ENCODE peak calls at places on chromosomes 4 and X, in ten cellular contexts. One of them, this sample, is unnamed.
A peak's percentile ranks its signal among the peaks of the same experiment; 100 is the strongest.

GRCh38 chr4:183996868-183997267 is 91.8 kb downstream of the STOX2 start:
- DNase-seq in progenitor cell of endocrine pancreas: no peak
- DNase-seq in adrenal gland: no peak
- DNase-seq in mammary epithelial cell: peak; percentile 15
- DNase-seq in B cell: no peak
- DNase-seq in tibial artery: no peak
- DNase-seq in GM12878: no peak
- DNase-seq in IMR-90: peak; percentile 90
- DNase-seq in left lung: no peak
- DNase-seq in fibroblast of mammary gland: peak; percentile 3
- DNase-seq in this sample: no peak

GRCh38 chr4:13989496-13989895 is 362.0 kb upstream of the BOD1L1 start:
- DNase-seq in mammary epithelial cell: peak; percentile 46
- DNase-seq in fibroblast of mammary gland: peak; percentile 42
- DNase-seq in IMR-90: no peak
- DNase-seq in GM12878: no peak
- DNase-seq in left lung: no peak
- DNase-seq in adrenal gland: peak; percentile 69
- DNase-seq in tibial artery: no peak
- DNase-seq in progenitor cell of endocrine pancreas: no peak
- DNase-seq in B cell: no peak
- DNase-seq in this sample: no peak

GRCh38 chr4:71260544-71260943 is 78.3 kb upstream of the SLC4A4 start:
- DNase-seq in fibroblast of mammary gland: no peak
- DNase-seq in GM12878: no peak
- DNase-seq in adrenal gland: no peak
- DNase-seq in IMR-90: no peak
- DNase-seq in mammary epithelial cell: no peak
- DNase-seq in progenitor cell of endocrine pancreas: no peak
- DNase-seq in B cell: no peak
- DNase-seq in tibial artery: no peak
- DNase-seq in left lung: no peak
- DNase-seq in this sample: no peak

GRCh38 chrX:16633754-16634153 is 16.2 kb upstream of the S100G start:
- DNase-seq in B cell: no peak
- DNase-seq in mammary epithelial cell: no peak
- DNase-seq in IMR-90: peak; percentile 50
- DNase-seq in GM12878: no peak
- DNase-seq in adrenal gland: no peak
- DNase-seq in progenitor cell of endocrine pancreas: no peak
- DNase-seq in tibial artery: no peak
- DNase-seq in fibroblast of mammary gland: peak; percentile 14
- DNase-seq in left lung: no peak
- DNase-seq in this sample: no peak

GRCh38 chr4:26520728-26521442 is 30.6 kb upstream of the CCKAR start:
- DNase-seq in tibial artery: no peak
- DNase-seq in adrenal gland: no peak
- DNase-seq in IMR-90: peak; percentile 38
- DNase-seq in mammary epithelial cell: peak; percentile 51
- DNase-seq in fibroblast of mammary gland: peak; percentile 6
- DNase-seq in left lung: no peak
- DNase-seq in B cell: no peak
- DNase-seq in progenitor cell of endocrine pancreas: no peak
- DNase-seq in GM12878: no peak
- DNase-seq in this sample: no peak

GRCh38 chrX:53077207-53078197 is 4.7 kb upstream of the TSPYL2 start:
- DNase-seq in IMR-90: no peak
- DNase-seq in B cell: no peak
- DNase-seq in GM12878: no peak
- DNase-seq in left lung: no peak
- DNase-seq in tibial artery: no peak
- DNase-seq in mammary epithelial cell: no peak
- DNase-seq in adrenal gland: no peak
- DNase-seq in progenitor cell of endocrine pancreas: no peak
- DNase-seq in fibroblast of mammary gland: no peak
- DNase-seq in this sample: no peak

GRCh38 chrX:22486326-22486725 is 213.6 kb downstream of the CBLL2 start:
- DNase-seq in adrenal gland: no peak
- DNase-seq in mammary epithelial cell: peak; percentile 11
- DNase-seq in IMR-90: no peak
- DNase-seq in fibroblast of mammary gland: no peak
- DNase-seq in left lung: no peak
- DNase-seq in progenitor cell of endocrine pancreas: no peak
- DNase-seq in tibial artery: no peak
- DNase-seq in B cell: no peak
- DNase-seq in GM12878: no peak
- DNase-seq in this sample: no peak

GRCh38 chr4:26862381-26862915 is 1.8 kb downstream of the STIM2 start:
- DNase-seq in mammary epithelial cell: peak; percentile 25
- DNase-seq in progenitor cell of endocrine pancreas: no peak
- DNase-seq in GM12878: no peak
- DNase-seq in adrenal gland: no peak
- DNase-seq in tibial artery: no peak
- DNase-seq in B cell: no peak
- DNase-seq in left lung: no peak
- DNase-seq in fibroblast of mammary gland: no peak
- DNase-seq in IMR-90: no peak
- DNase-seq in this sample: no peak

GRCh38 chr4:163331629-163332360 is 601 bp downstream of the NPY1R start:
- DNase-seq in left lung: peak; percentile 75
- DNase-seq in tibial artery: peak; percentile 71
- DNase-seq in IMR-90: no peak
- DNase-seq in B cell: no peak
- DNase-seq in fibroblast of mammary gland: peak; percentile 5
- DNase-seq in mammary epithelial cell: peak; percentile 30
- DNase-seq in progenitor cell of endocrine pancreas: peak; percentile 38
- DNase-seq in GM12878: no peak
- DNase-seq in adrenal gland: peak; percentile 24
- DNase-seq in this sample: no peak

GRCh38 chr4:85228264-85228663 is 246.7 kb upstream of the ARHGAP24 start:
- DNase-seq in B cell: no peak
- DNase-seq in progenitor cell of endocrine pancreas: no peak
- DNase-seq in mammary epithelial cell: no peak
- DNase-seq in IMR-90: no peak
- DNase-seq in left lung: no peak
- DNase-seq in tibial artery: no peak
- DNase-seq in GM12878: no peak
- DNase-seq in fibroblast of mammary gland: no peak
- DNase-seq in adrenal gland: no peak
- DNase-seq in this sample: no peak

GRCh38 chr4:85221606-85222005 is 253.3 kb upstream of the ARHGAP24 start:
- DNase-seq in left lung: no peak
- DNase-seq in adrenal gland: no peak
- DNase-seq in B cell: no peak
- DNase-seq in IMR-90: no peak
- DNase-seq in mammary epithelial cell: peak; percentile 21
- DNase-seq in tibial artery: no peak
- DNase-seq in progenitor cell of endocrine pancreas: no peak
- DNase-seq in GM12878: no peak
- DNase-seq in fibroblast of mammary gland: no peak
- DNase-seq in this sample: no peak

DNA sequence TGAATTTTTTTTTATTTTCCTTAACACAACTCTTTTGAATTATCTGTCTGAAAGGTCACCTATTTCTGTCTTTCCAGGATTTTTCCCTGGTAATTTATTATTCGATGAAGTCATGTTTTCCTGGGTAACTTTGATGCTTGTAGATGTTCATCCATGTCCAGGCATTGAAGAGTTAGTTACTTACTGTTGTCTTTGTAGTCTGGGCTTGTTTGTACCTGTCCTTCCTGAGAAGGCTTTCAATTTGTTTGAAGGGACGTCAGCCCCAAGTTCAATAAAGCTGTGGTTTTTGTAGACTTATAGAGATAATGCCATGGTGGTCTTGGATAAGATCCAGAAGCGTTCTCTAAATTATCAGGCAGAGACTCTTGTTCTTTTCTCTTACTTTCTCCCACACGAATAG is 252.4 kb upstream of the ARHGAP24 start:
- DNase-seq in progenitor cell of endocrine pancreas: no peak
- DNase-seq in B cell: no peak
- DNase-seq in left lung: no peak
- DNase-seq in mammary epithelial cell: peak; percentile 25
- DNase-seq in IMR-90: no peak
- DNase-seq in fibroblast of mammary gland: no peak
- DNase-seq in GM12878: no peak
- DNase-seq in adrenal gland: no peak
- DNase-seq in tibial artery: no peak
- DNase-seq in this sample: no peak
- TF ChIP-seq CTCF in progenitor cell of endocrine pancreas: no peak
- TF ChIP-seq CTCF in B cell: no peak
- TF ChIP-seq CTCF in left lung: no peak
- TF ChIP-seq CTCF in mammary epithelial cell: no peak
- TF ChIP-seq CTCF in IMR-90: no peak
- TF ChIP-seq CTCF in fibroblast of mammary gland: no peak
- TF ChIP-seq CTCF in GM12878: no peak
- TF ChIP-seq CTCF in adrenal gland: no peak
- TF ChIP-seq CTCF in tibial artery: no peak
- TF ChIP-seq CTCF in this sample: no peak

GRCh38 chr4:88933414-88933813 is 123.6 kb downstream of the FAM13A start:
- DNase-seq in adrenal gland: no peak
- DNase-seq in progenitor cell of endocrine pancreas: no peak
- DNase-seq in IMR-90: no peak
- DNase-seq in B cell: no peak
- DNase-seq in left lung: no peak
- DNase-seq in mammary epithelial cell: no peak
- DNase-seq in tibial artery: no peak
- DNase-seq in GM12878: no peak
- DNase-seq in fibroblast of mammary gland: no peak
- DNase-seq in this sample: no peak

GRCh38 chr4:88939697-88940096 is 117.3 kb downstream of the FAM13A start:
- DNase-seq in B cell: no peak
- DNase-seq in fibroblast of mammary gland: peak; percentile 70
- DNase-seq in progenitor cell of endocrine pancreas: no peak
- DNase-seq in tibial artery: no peak
- DNase-seq in left lung: no peak
- DNase-seq in GM12878: no peak
- DNase-seq in adrenal gland: no peak
- DNase-seq in IMR-90: peak; percentile 69
- DNase-seq in mammary epithelial cell: no peak
- DNase-seq in this sample: no peak

GRCh38 chr4:88940506-88940905 is 116.5 kb downstream of the FAM13A start:
- DNase-seq in GM12878: no peak
- DNase-seq in left lung: no peak
- DNase-seq in fibroblast of mammary gland: no peak
- DNase-seq in adrenal gland: no peak
- DNase-seq in progenitor cell of endocrine pancreas: no peak
- DNase-seq in IMR-90: no peak
- DNase-seq in mammary epithelial cell: no peak
- DNase-seq in tibial artery: no peak
- DNase-seq in B cell: no peak
- DNase-seq in this sample: no peak

GRCh38 chr4:88937081-88937480 is 119.9 kb downstream of the FAM13A start:
- DNase-seq in tibial artery: no peak
- DNase-seq in mammary epithelial cell: peak; percentile 16
- DNase-seq in adrenal gland: no peak
- DNase-seq in progenitor cell of endocrine pancreas: no peak
- DNase-seq in IMR-90: peak; percentile 65
- DNase-seq in left lung: no peak
- DNase-seq in fibroblast of mammary gland: no peak
- DNase-seq in B cell: no peak
- DNase-seq in GM12878: no peak
- DNase-seq in this sample: no peak

GRCh38 chr4:88938138-88938537 is 118.8 kb downstream of the FAM13A start:
- DNase-seq in fibroblast of mammary gland: peak; percentile 96
- DNase-seq in B cell: no peak
- DNase-seq in IMR-90: peak; percentile 96
- DNase-seq in adrenal gland: no peak
- DNase-seq in mammary epithelial cell: peak; percentile 93
- DNase-seq in GM12878: no peak
- DNase-seq in tibial artery: no peak
- DNase-seq in progenitor cell of endocrine pancreas: no peak
- DNase-seq in left lung: no peak
- DNase-seq in this sample: no peak
- TF ChIP-seq CTCF in fibroblast of mammary gland: no peak
- TF ChIP-seq CTCF in B cell: no peak
- TF ChIP-seq CTCF in IMR-90: no peak
- TF ChIP-seq CTCF in adrenal gland: no peak
- TF ChIP-seq CTCF in mammary epithelial cell: no peak
- TF ChIP-seq CTCF in GM12878: no peak
- TF ChIP-seq CTCF in tibial artery: no peak
- TF ChIP-seq CTCF in progenitor cell of endocrine pancreas: no peak
- TF ChIP-seq CTCF in left lung: no peak
- TF ChIP-seq CTCF in this sample: no peak

DNA sequence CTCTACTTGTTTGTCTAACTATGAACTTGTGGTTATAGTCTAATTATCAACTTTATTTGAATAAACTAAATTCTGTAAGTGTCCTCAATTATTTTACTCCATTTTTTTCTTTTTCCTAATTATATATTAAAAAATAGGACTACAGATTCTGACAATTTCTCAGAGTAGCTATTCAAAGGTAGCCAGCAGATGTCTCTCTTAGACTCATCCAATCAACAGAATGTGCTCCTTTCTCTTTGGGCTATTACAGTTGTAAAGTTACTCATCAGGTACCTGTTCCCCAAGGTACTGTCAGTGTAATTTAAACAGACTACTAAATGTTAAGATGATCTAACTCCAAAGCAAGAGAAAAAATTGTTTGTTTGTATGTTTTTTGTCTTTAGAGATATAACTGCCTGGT is 248.6 kb downstream of the PCDH18 start:
- DNase-seq in IMR-90: peak; percentile 39
- DNase-seq in B cell: no peak
- DNase-seq in mammary epithelial cell: peak; percentile 17
- DNase-seq in progenitor cell of endocrine pancreas: no peak
- DNase-seq in tibial artery: no peak
- DNase-seq in GM12878: no peak
- DNase-seq in adrenal gland: no peak
- DNase-seq in left lung: no peak
- DNase-seq in fibroblast of mammary gland: peak; percentile 57
- DNase-seq in this sample: no peak
- TF ChIP-seq CTCF in IMR-90: peak; percentile 56
- TF ChIP-seq CTCF in B cell: no peak
- TF ChIP-seq CTCF in mammary epithelial cell: peak; percentile 14
- TF ChIP-seq CTCF in progenitor cell of endocrine pancreas: no peak
- TF ChIP-seq CTCF in tibial artery: peak; percentile 13
- TF ChIP-seq CTCF in GM12878: no peak
- TF ChIP-seq CTCF in adrenal gland: no peak
- TF ChIP-seq CTCF in left lung: no peak
- TF ChIP-seq CTCF in fibroblast of mammary gland: peak; percentile 49
- TF ChIP-seq CTCF in this sample: no peak

DNA sequence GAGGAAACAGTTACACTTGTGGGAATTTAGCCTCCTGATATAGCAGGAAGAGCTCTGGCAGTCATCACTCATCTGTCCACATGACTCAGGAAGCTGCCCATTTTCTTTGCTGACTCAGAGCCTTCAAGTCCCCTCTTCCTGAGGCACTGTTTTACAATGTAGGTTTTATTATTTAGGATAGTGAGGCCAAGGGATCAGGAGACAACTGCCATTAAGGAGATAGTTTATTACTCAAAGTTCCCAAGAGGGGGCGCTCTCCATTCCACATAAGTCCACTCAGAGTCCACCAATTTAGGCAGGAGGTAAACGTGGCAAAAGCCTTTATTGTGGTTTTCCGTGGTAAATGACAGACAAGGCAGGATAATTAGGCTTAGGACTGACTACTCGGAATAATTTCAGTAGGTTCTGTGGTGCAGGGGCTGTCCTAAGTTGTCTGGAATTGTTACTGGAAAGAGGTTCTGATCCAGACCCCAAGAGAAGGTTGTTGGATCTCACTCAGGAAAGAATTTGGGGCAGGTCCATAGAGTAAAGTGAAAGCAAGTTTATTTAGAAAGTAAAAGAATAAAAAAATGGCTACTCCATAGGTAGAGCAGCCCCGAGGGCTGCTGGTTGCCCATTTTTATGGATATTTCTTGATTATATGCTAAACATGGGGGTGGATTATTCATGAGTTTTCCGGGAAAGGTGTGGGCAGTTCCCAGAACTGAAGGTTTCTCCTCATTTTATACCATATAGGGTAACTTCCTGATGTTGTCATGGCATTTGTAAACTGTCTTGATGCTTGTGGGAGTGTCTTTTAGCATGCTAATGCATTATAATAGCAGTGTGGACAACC is 96.0 kb upstream of the RAB40AL start:
- DNase-seq in adrenal gland: no peak
- DNase-seq in left lung: no peak
- DNase-seq in GM12878: no peak
- DNase-seq in fibroblast of mammary gland: peak; percentile 51
- DNase-seq in IMR-90: peak; percentile 34
- DNase-seq in B cell: no peak
- DNase-seq in progenitor cell of endocrine pancreas: no peak
- DNase-seq in tibial artery: no peak
- DNase-seq in mammary epithelial cell: peak; percentile 26
- DNase-seq in this sample: no peak
- TF ChIP-seq CTCF in adrenal gland: no peak
- TF ChIP-seq CTCF in left lung: no peak
- TF ChIP-seq CTCF in GM12878: peak; percentile 5
- TF ChIP-seq CTCF in fibroblast of mammary gland: peak; percentile 29
- TF ChIP-seq CTCF in IMR-90: peak; percentile 9
- TF ChIP-seq CTCF in B cell: no peak
- TF ChIP-seq CTCF in progenitor cell of endocrine pancreas: no peak
- TF ChIP-seq CTCF in tibial artery: no peak
- TF ChIP-seq CTCF in mammary epithelial cell: peak; percentile 40
- TF ChIP-seq CTCF in this sample: no peak